ENCODE peak calls at places on chromosomes 4 and X, in four cellular contexts. One of them, this sample, is unnamed.

GRCh38 chr4:159445671-159446070 is 342.8 kb downstream of the RAPGEF2 start:
- DNase-seq in transverse colon: no peak
- DNase-seq in mucosa of descending colon: no peak
- DNase-seq in body of pancreas: no peak
- DNase-seq in this sample: no peak

GRCh38 chr4:123559955-123560669 is 163.5 kb downstream of the SPRY1 start:
- DNase-seq in transverse colon: no peak
- DNase-seq in mucosa of descending colon: no peak
- DNase-seq in body of pancreas: no peak
- DNase-seq in this sample: no peak

GRCh38 chr4:159946983-159947645 is 844.2 kb downstream of the RAPGEF2 start:
- DNase-seq in transverse colon: no peak
- DNase-seq in mucosa of descending colon: peak; percentile 11
- DNase-seq in body of pancreas: no peak
- DNase-seq in this sample: no peak

GRCh38 chr4:88751258-88752075 is 53.8 kb upstream of the NAP1L5 start:
- DNase-seq in transverse colon: no peak
- DNase-seq in mucosa of descending colon: no peak
- DNase-seq in body of pancreas: no peak
- DNase-seq in this sample: no peak

GRCh38 chr4:153122855-153123254 is 81.4 kb upstream of the TRIM2 start:
- DNase-seq in transverse colon: no peak
- DNase-seq in mucosa of descending colon: no peak
- DNase-seq in body of pancreas: no peak
- DNase-seq in this sample: no peak

GRCh38 chrX:109352121-109352556 is 129.7 kb downstream of the GUCY2F start:
- DNase-seq in transverse colon: no peak
- DNase-seq in mucosa of descending colon: no peak
- DNase-seq in body of pancreas: peak; percentile 59
- DNase-seq in this sample: no peak

GRCh38 chr4:109827672-109828071 is at the start of gene RRH:
- DNase-seq in transverse colon: no peak
- DNase-seq in mucosa of descending colon: no peak
- DNase-seq in body of pancreas: no peak
- DNase-seq in this sample: no peak

GRCh38 chrX:154548028-154548316 is 552 bp downstream of the IKBKG start:
- DNase-seq in transverse colon: no peak
- DNase-seq in mucosa of descending colon: no peak
- DNase-seq in body of pancreas: no peak
- DNase-seq in this sample: no peak

GRCh38 chr4:38313999-38314561 is 349.9 kb upstream of the KLF3 start:
- DNase-seq in transverse colon: peak; percentile 71
- DNase-seq in mucosa of descending colon: peak; percentile 76
- DNase-seq in body of pancreas: no peak
- DNase-seq in this sample: no peak

GRCh38 chrX:43655961-43656494 is at the start of gene MAOA:
- DNase-seq in transverse colon: peak; percentile 88
- DNase-seq in mucosa of descending colon: peak; percentile 92
- DNase-seq in body of pancreas: peak; percentile 85
- DNase-seq in this sample: no peak

GRCh38 chr4:158046345-158046744 is 126.5 kb downstream of the GASK1B start:
- DNase-seq in transverse colon: no peak
- DNase-seq in mucosa of descending colon: no peak
- DNase-seq in body of pancreas: no peak
- DNase-seq in this sample: no peak

GRCh38 chr4:38230821-38231583 is 270.8 kb downstream of the PTTG2 start:
- DNase-seq in transverse colon: no peak
- DNase-seq in mucosa of descending colon: no peak
- DNase-seq in body of pancreas: no peak
- DNase-seq in this sample: no peak

GRCh38 chr4:11455201-11455835 is 26.6 kb upstream of the HS3ST1 start:
- DNase-seq in transverse colon: peak; percentile 37
- DNase-seq in mucosa of descending colon: peak; percentile 66
- DNase-seq in body of pancreas: no peak
- DNase-seq in this sample: no peak

DNA sequence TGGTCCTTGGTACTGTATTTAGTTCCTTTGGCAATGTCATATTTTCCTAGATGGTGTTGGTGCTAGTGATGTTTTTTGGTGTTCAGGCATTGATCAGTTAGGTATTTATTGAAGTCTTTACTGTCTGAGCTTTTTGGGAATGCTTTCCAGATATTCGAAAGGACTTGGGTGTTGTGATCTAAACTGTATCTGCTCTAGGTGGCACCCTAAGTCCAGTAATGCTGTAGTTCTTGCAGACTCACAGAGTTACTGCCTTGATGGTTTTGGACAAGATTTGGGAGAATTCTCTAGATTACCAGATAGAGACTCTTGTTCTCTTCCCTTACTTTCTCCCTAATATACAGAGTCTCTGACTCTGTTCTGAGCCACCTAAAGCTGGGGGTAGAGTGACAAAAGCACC is 513.6 kb upstream of the PITX2 start:
- DNase-seq in transverse colon: no peak
- DNase-seq in mucosa of descending colon: no peak
- DNase-seq in body of pancreas: no peak
- DNase-seq in this sample: no peak
- TF ChIP-seq CTCF in transverse colon: no peak
- TF ChIP-seq CTCF in mucosa of descending colon: no peak
- TF ChIP-seq CTCF in body of pancreas: no peak
- TF ChIP-seq CTCF in this sample: peak; percentile 16

GRCh38 chr4:681736-682451 is 7.1 kb downstream of the SLC49A3 start:
- DNase-seq in transverse colon: peak; percentile 90
- DNase-seq in mucosa of descending colon: peak; percentile 83
- DNase-seq in body of pancreas: peak; percentile 82
- DNase-seq in this sample: peak; percentile 56
- H3K4me3 ChIP-seq in transverse colon: peak overlapping the region; percentile 24
- H3K4me3 ChIP-seq in mucosa of descending colon: no peak overlapping the region
- H3K4me3 ChIP-seq in body of pancreas: no peak overlapping the region
- H3K4me3 ChIP-seq in this sample: no peak overlapping the region

DNA sequence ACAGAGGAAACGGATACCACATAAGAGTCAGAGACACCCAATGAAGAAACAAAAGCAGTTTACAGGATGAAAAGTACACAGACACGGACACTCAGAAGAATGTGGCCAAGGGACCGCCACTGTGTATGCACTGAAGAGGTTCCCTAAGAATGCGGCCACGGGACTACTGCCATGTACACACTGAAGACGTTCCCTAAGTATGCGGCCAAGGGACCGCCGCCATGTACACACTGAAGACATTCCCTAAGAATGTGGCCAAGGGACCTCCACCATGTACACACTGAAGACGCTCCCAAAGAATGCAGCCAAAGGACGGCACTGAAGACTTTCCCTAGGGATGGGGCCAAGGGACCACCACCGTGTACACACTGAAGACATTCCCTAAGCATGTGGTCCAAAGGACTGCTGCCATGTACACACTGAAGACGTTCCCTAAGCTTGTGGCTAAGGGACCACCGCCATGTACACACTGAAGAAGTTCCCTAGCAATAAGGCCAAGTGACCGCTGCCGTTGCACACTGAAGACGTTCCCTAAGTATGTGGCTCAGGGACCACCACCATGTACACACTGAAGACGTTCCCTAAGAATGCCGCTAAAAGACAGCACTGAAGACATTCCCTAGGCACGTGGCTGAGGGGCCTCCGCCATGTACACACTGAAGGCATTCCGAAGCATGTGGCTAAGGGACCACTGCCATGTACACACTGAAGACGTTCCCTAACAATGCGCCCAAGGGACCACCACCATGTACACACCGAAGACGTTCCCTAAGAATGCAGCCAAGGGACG is 32.2 kb downstream of the DHRSX start:
- DNase-seq in transverse colon: no peak
- DNase-seq in mucosa of descending colon: no peak
- DNase-seq in body of pancreas: no peak
- DNase-seq in this sample: no peak
- H3K36me3 ChIP-seq in transverse colon: no peaks in the 10 kb centered on the region
- H3K36me3 ChIP-seq in mucosa of descending colon: no peaks in the 10 kb centered on the region
- H3K36me3 ChIP-seq in body of pancreas: no peaks in the 10 kb centered on the region
- H3K36me3 ChIP-seq in this sample: no peaks in the 10 kb centered on the region

DNA sequence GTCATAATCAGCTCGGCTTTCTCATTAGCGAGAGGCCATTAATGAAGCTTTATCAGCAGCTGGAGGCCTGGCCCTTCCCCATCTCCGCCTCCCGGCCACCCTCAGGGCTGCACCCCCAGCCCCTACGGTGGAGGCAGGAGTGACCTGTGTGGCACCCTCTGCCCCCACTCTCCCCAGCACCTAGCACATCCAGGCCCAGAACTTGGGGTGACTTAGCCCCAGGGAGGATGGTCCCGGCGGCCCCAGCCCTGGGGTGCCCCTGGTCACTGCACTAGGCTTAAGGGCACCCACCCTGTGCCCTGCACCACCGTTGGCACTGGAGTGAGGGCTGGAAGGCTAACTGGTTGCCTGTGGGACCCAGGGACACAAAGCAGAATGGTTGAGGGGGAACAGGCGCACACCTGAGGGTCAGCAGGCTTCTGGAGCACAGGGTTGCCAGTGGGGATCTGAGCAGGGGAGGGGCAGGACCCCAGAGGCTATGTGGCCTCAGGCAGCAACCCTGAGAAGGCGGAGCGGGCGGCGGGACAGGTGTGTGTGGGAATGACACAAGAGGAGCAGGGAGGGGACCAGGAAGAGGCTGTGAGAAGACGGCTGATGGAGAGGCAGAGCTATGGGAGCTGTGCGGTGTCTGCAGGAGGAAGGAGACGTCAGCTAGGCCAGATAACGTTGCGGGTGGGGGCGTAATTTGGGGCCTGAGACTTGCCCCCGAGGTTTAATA is 120.2 kb downstream of the FAM53A start:
- DNase-seq in transverse colon: no peak
- DNase-seq in mucosa of descending colon: no peak
- DNase-seq in body of pancreas: no peak
- DNase-seq in this sample: no peak
- TF ChIP-seq CTCF in transverse colon: no peak
- TF ChIP-seq CTCF in mucosa of descending colon: no peak
- TF ChIP-seq CTCF in body of pancreas: no peak
- TF ChIP-seq CTCF in this sample: no peak

GRCh38 chr4:173499568-173500535 is 30.2 kb downstream of the HAND2 start:
- DNase-seq in transverse colon: no peak
- DNase-seq in mucosa of descending colon: no peak
- DNase-seq in body of pancreas: no peak
- DNase-seq in this sample: no peak
- H3K4me3 ChIP-seq in transverse colon: no peak overlapping the region
- H3K4me3 ChIP-seq in mucosa of descending colon: no peak overlapping the region
- H3K4me3 ChIP-seq in body of pancreas: no peak overlapping the region
- H3K4me3 ChIP-seq in this sample: no peak overlapping the region

This sample was measured in GM06990.